ENCODE peak calls at places on chromosomes 12 and 14, in four cellular contexts. M, C, X and T are unnamed samples.

GRCh38 chr14:21454843-21455550 is 926 bp downstream of the CHD8 start:
- DNase-seq in C (no peak), X (no peak), M (no peak), T (no peak)

GRCh38 chr12:22657538-22657937 is 32.6 kb downstream of the ETNK1 start:
- DNase-seq in M (no peak), C (no peak), X (no peak), T (no peak)

GRCh38 chr12:38664661-38665269 is 240.6 kb downstream of the CPNE8 start:
- DNase-seq in M (no peak), C (no peak), X (no peak), T (peak; percentile 18)

GRCh38 chr12:6943719-6944380 is at the start of the genes C12orf57 and RNU7-1:
- DNase-seq in C (peak; percentile 79), X (no peak), M (peak; percentile 77), T (peak; percentile 78)

GRCh38 chr14:105899657-105900397 is 373.4 kb downstream of the TMEM121 start:
- DNase-seq in C (no peak), X (no peak), M (no peak), T (no peak)

GRCh38 chr12:124917841-124918621 is 3.6 kb upstream of the UBC start:
- DNase-seq in X (no peak), M (no peak), C (no peak), T (no peak)

GRCh38 chr14:29741909-29742401 is 185.7 kb downstream of the PRKD1 start:
- DNase-seq in C (no peak), X (no peak), M (no peak), T (peak; percentile 64)

GRCh38 chr12:89384050-89384749 is 31.9 kb upstream of the DUSP6 start:
- DNase-seq in M (peak; percentile 28), C (no peak), X (no peak), T (peak; percentile 63)

GRCh38 chr12:69415471-69416275 is 54.5 kb upstream of the FRS2 start:
- DNase-seq in X (no peak), M (peak; percentile 32), C (peak; percentile 34), T (peak; percentile 65)

GRCh38 chr14:81326451-81326850 is 73.7 kb downstream of the STON2 start:
- DNase-seq in X (no peak), M (no peak), C (no peak), T (no peak)

GRCh38 chr14:80974338-80975078 is 19.1 kb downstream of the TSHR start:
- DNase-seq in X (no peak), C (no peak), M (no peak), T (no peak)

GRCh38 chr12:128613821-128614220 is 209.9 kb downstream of the SLC15A4 start:
- DNase-seq in X (no peak), C (no peak), M (no peak), T (no peak)

GRCh38 chr12:75754698-75755097 is 243.3 kb upstream of the KRR1 start:
- DNase-seq in M (no peak), X (no peak), C (no peak), T (no peak)

GRCh38 chr12:120119395-120119973 is 2.9 kb upstream of the RAB35 start:
- DNase-seq in M (no peak), X (no peak), C (no peak), T (no peak)

GRCh38 chr12:15171015-15171646 is 50.1 kb downstream of the RERG start:
- DNase-seq in M (no peak), X (no peak), C (no peak), T (no peak)
- H3K27ac ChIP-seq in M (no peak overlapping the region), X (no peak overlapping the region), C (no peak overlapping the region), T (no peak overlapping the region)

GRCh38 chr12:57898308-57898970 is 42.9 kb upstream of the ATP23 start:
- DNase-seq in C (no peak), M (no peak), X (no peak), T (no peak)
- H3K27ac ChIP-seq in C (peak overlapping the region; percentile 94), M (peak overlapping the region; percentile 93), X (peak overlapping the region; percentile 75), T (no peak overlapping the region)

DNA sequence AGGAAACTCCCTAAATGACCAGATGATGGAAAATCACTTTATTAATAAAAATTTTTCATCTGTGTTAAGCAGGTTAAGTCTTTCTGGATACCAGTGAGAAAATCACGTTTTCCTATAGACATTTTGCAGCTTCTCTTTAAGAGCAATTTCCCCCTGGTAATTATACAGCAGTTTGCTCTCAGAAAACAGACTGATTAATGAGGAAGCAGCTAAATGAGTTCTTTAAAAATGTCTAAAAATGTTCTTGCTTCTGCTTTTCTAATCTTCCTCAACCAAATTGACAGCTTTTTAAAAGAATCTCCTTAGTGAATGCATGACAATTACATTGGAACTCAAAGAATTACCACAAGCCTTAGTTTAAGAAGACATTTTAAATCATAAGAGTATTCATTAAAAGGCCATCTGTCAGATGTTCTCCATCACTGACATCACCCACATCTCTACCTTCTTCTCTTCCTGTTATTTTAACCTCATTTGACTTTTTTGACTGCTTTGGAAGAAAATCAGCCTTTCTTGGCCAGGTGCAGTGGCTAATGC is 135.8 kb upstream of the PLXNC1 start:
- DNase-seq in M (no peak), C (no peak), X (no peak), T (no peak)
- H3K27ac ChIP-seq in M (no peak overlapping the region), C (no peak overlapping the region), X (no peak overlapping the region), T (no peak overlapping the region)

GRCh38 chr12:112005419-112006395 is 7.3 kb downstream of the TMEM116 start:
- DNase-seq in M (no peak), C (no peak), X (no peak), T (no peak)
- H3K27ac ChIP-seq in M (peak overlapping the region; percentile 45), C (no peak overlapping the region), X (peak overlapping the region; percentile 30), T (no peak overlapping the region)

DNA sequence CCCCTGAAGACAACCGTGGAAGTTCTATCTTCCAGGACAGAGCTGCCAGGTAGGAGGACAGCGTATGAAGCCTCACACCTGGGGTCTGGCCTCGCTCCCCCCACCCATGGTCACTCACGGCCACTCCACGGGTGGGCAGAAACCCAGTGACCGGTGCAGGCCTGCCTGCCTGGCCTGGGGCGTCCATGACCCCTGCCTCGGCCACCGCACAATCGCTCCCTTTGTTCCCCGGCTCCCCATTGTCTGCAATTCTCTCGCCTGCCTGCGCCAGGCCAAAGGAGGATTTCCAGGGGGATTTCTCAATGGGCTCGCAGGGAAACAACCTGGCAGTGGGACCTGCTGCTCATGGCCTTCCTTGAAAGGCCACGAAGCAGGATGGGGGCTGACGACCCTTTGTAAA is 22.6 kb downstream of the CCDC85C start:
- DNase-seq in C (no peak), M (no peak), X (no peak), T (no peak)
- H3K27ac ChIP-seq in C (no peak overlapping the region), M (no peak overlapping the region), X (no peak overlapping the region), T (no peak overlapping the region)

GRCh38 chr12:132727091-132727794 is 16.6 kb downstream of the PGAM5 start:
- DNase-seq in X (no peak), C (no peak), M (no peak), T (no peak)

GRCh38 chr12:132723015-132723763 is 12.5 kb downstream of the PGAM5 start:
- DNase-seq in M (peak; percentile 58), C (no peak), X (no peak), T (no peak)

GRCh38 chr12:132723764-132724140 is 13.1 kb downstream of the PGAM5 start:
- DNase-seq in X (no peak), C (no peak), M (no peak), T (no peak)

GRCh38 chr12:132726386-132726785 is 15.7 kb downstream of the PGAM5 start:
- DNase-seq in M (no peak), X (no peak), C (no peak), T (no peak)

DNA sequence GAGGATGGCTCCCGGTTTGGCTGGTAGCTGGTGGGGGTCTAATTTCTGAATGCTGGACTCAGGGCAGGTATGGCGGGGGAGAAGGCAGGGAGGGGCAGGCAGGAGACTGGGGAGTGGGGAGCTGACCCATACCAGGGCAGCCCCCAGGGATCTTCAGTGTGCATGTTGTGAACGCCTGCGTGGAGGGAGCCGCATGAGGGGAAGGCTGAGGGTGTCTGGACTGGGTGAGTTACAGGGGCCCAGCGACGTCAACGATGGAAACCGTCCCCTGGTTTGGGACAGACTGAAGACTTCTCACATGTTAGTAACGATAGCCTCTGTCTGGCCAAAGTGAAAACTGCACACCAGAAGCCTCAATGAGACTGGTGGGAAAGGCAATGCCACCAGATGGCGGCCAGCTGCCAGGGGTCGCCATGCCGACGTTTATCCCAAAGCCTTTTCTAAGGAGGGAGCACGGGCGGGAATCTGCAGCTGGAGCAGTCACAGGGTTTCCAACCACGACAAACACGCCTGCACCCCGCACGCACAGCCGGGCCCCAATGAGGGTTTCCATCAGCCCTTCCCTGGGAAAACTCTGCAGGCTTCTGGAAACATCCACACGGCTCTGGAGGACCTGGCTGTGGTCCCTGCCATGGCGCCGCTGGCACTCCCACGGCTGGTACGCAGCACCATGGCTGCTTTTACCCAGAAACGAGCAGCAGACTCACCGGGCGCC is 14.0 kb downstream of the PGAM5 start:
- DNase-seq in M (no peak), X (no peak), C (no peak), T (no peak)
- H3K27ac ChIP-seq in M (no peak overlapping the region), X (no peak overlapping the region), C (no peak overlapping the region), T (no peak overlapping the region)